ENCODE peak calls at places on chromosome 9, in six cellular contexts. Z is aorta, B is activated T-cell treated with anti-CD3 and anti-CD28 coated beads for 24 hours, A is transverse colon, I is small intestine, R is HFF-Myc. Y is an unnamed sample.

GRCh38 chr9:105670775-105671174 is 8.5 kb downstream of the TAL2 start:
- DNase-seq in Z (no peak), B (no peak), A (no peak), I (no peak), R (no peak), Y (no peak)

GRCh38 chr9:92963831-92964606 is 16.7 kb downstream of the FGD3 start:
- DNase-seq in Z (peak; percentile 64), B (peak; percentile 55), A (peak; percentile 59), I (peak; percentile 46), R (no peak), Y (no peak)

GRCh38 chr9:87682085-87682484 is 43.8 kb upstream of the CTSL start:
- DNase-seq in Z (no peak), B (no peak), A (no peak), I (no peak), R (no peak), Y (no peak)

GRCh38 chr9:114225534-114226288 is 70.4 kb downstream of the COL27A1 start:
- DNase-seq in Z (no peak), B (no peak), A (no peak), I (no peak), R (no peak), Y (no peak)

GRCh38 chr9:70079364-70080103 is 35.9 kb downstream of the MAMDC2 start:
- DNase-seq in Z (no peak), B (no peak), A (no peak), I (no peak), R (no peak), Y (peak; percentile 38)

GRCh38 chr9:114733814-114734213 is 51.8 kb upstream of the TEX48 start:
- DNase-seq in Z (no peak), B (no peak), A (no peak), I (peak; percentile 29), R (no peak), Y (no peak)

GRCh38 chr9:37968228-37968672 is 64.3 kb upstream of the SLC25A51 start:
- DNase-seq in Z (peak; percentile 50), B (no peak), A (peak; percentile 47), I (peak; percentile 83), R (no peak), Y (no peak)

GRCh38 chr9:123798203-123798602 is 131.7 kb downstream of the DENND1A start:
- DNase-seq in Z (no peak), B (no peak), A (no peak), I (no peak), R (no peak), Y (no peak)

GRCh38 chr9:107693620-107694326 is 204.2 kb upstream of the KLF4 start:
- DNase-seq in Z (no peak), B (no peak), A (no peak), I (no peak), R (no peak), Y (no peak)

GRCh38 chr9:80285325-80285724 is 713.6 kb downstream of the TLE4 start:
- DNase-seq in Z (no peak), B (no peak), A (no peak), I (no peak), R (no peak), Y (peak; percentile 13)